ENCODE peak calls at places on chromosomes 16 and 17, in eight cellular contexts. Q is GM04504; G is activated CD4-positive, alpha-beta T cell treated with anti-CD3 and anti-CD28 coated beads for 36 hours; X is NCI-H748 treated with DMSO at 0.1 percent for 48 hours; Z is Calu3; P is effector memory CD8-positive, alpha-beta T cell; T is NCI-H2227 treated with DMSO at 0.1 percent for 48 hours; D is ascending aorta. S is an unnamed sample.

GRCh38 chr17:64993867-64994266 is 62.7 kb downstream of the GNA13 start:
- DNase-seq in Q (no peak), G (no peak), X (no peak), Z (no peak), P (no peak), T (no peak), D (no peak), S (no peak)

GRCh38 chr17:37068266-37068665 is 119.5 kb downstream of the AATF start:
- DNase-seq in Q (no peak), G (no peak), X (no peak), Z (no peak), P (no peak), T (no peak), D (no peak), S (peak; percentile 52)

GRCh38 chr16:56862776-56863175 is 2.2 kb upstream of the SLC12A3 start:
- DNase-seq in Q (no peak), G (no peak), X (no peak), Z (no peak), P (no peak), T (no peak), D (no peak), S (no peak)

GRCh38 chr16:82414476-82414875 is 212.3 kb upstream of the CDH13 start:
- DNase-seq in Q (no peak), G (no peak), X (no peak), Z (no peak), P (no peak), T (no peak), D (no peak), S (no peak)

GRCh38 chr17:41987642-41988041 is 21.0 kb downstream of the CNP start:
- DNase-seq in Q (no peak), G (peak; percentile 43), X (no peak), Z (no peak), P (no peak), T (no peak), D (no peak), S (no peak)

GRCh38 chr16:11034481-11034931 is 90.1 kb downstream of the CLEC16A start:
- DNase-seq in Q (no peak), G (no peak), X (no peak), Z (no peak), P (no peak), T (no peak), D (no peak), S (peak; percentile 24)

GRCh38 chr17:75854881-75855309 is 240 bp downstream of the WBP2 start:
- DNase-seq in Q (no peak), G (no peak), X (no peak), Z (no peak), P (no peak), T (no peak), D (no peak), S (no peak)

GRCh38 chr17:410674-411401 is 58.2 kb upstream of the RPH3AL start:
- DNase-seq in Q (no peak), G (peak; percentile 81), X (no peak), Z (peak; percentile 5), P (peak; percentile 77), T (no peak), D (no peak), S (peak; percentile 12)

GRCh38 chr17:9432121-9432866 is 143.3 kb downstream of the STX8 start:
- DNase-seq in Q (no peak), G (no peak), X (no peak), Z (no peak), P (no peak), T (no peak), D (no peak), S (peak; percentile 30)

GRCh38 chr17:12982224-12982623 is 35.6 kb downstream of the ELAC2 start:
- DNase-seq in Q (no peak), G (no peak), X (no peak), Z (no peak), P (peak; percentile 38), T (no peak), D (no peak), S (no peak)

S was measured in IMR-90.